ENCODE peak calls at places on chromosomes 16 and 17, in five cellular contexts. A is IMR-90, C is H1, Q is neuronal stem cell, Y is H9. S is an unnamed sample.

GRCh38 chr17:49361129-49361901 is 735 bp downstream of the ZNF652 start:
- DNase-seq in A (no peak), Q (no peak), C (no peak), Y (peak), S (peak)

GRCh38 chr16:11583889-11584565 is 2.7 kb downstream of the LITAF start:
- DNase-seq in Q (no peak), Y (no peak), A (no peak), C (no peak), S (peak)

GRCh38 chr16:59880626-59881025 is 1146.5 kb upstream of the GOT2 start:
- DNase-seq in C (no peak), Q (no peak), Y (no peak), A (no peak), S (no peak)

GRCh38 chr17:35432176-35433074 is at the start of gene SLFN12:
- DNase-seq in Q (peak), A (peak), C (peak), Y (peak), S (peak)

GRCh38 chr17:2449486-2449885 is 48.6 kb upstream of the MNT start:
- DNase-seq in C (no peak), Q (no peak), Y (no peak), A (peak), S (no peak)

GRCh38 chr16:75471723-75472634 is 7.5 kb upstream of the TMEM170A start:
- DNase-seq in C (no peak), Q (peak), A (peak), Y (peak), S (peak)

GRCh38 chr16:86899757-86900156 is 321.4 kb downstream of the FOXL1 start:
- DNase-seq in Q (no peak), C (no peak), A (peak), Y (no peak), S (no peak)

GRCh38 chr16:78519896-78520295 is 420.4 kb downstream of the WWOX start:
- DNase-seq in Y (no peak), A (no peak), Q (no peak), C (no peak), S (no peak)

GRCh38 chr16:48918520-48919258 is 308.7 kb upstream of the N4BP1 start:
- DNase-seq in Y (no peak), C (no peak), A (no peak), Q (no peak), S (no peak)

GRCh38 chr16:57899771-57900661 is 70.9 kb downstream of the CNGB1 start:
- DNase-seq in C (no peak), A (peak), Q (peak), Y (peak), S (peak)

GRCh38 chr17:73650147-73650546 is 5.9 kb upstream of the SDK2 start:
- DNase-seq in Y (peak), C (no peak), Q (no peak), A (no peak), S (no peak)

GRCh38 chr16:31700530-31701388 is 172.8 kb upstream of the ZNF267 start:
- DNase-seq in A (peak), Q (peak), Y (no peak), C (no peak), S (peak)

GRCh38 chr16:82580293-82580900 is 46.4 kb upstream of the CDH13 start:
- DNase-seq in Q (no peak), A (no peak), C (no peak), Y (no peak), S (no peak)

GRCh38 chr16:82621796-82622195 is 5.0 kb upstream of the CDH13 start:
- DNase-seq in Q (no peak), A (no peak), C (no peak), Y (no peak), S (no peak)

GRCh38 chr16:74035816-74036215 is 260.8 kb upstream of the PSMD7 start:
- DNase-seq in C (no peak), Q (no peak), A (peak), Y (no peak), S (no peak)

GRCh38 chr16:1122031-1122765 is 26.2 kb upstream of the C1QTNF8 start:
- DNase-seq in Y (no peak), A (no peak), Q (no peak), C (no peak), S (no peak)

GRCh38 chr17:19386276-19386863 is 620 bp downstream of the MFAP4 start:
- DNase-seq in Y (no peak), C (no peak), A (peak), Q (no peak), S (peak)

GRCh38 chr16:22306788-22307187 is 9.6 kb downstream of the POLR3E start:
- DNase-seq in C (no peak), A (no peak), Q (no peak), Y (no peak), S (no peak)

GRCh38 chr17:73261952-73262675 is 434 bp upstream of the CPSF4L start:
- DNase-seq in Q (peak), C (peak), A (no peak), Y (no peak), S (no peak)

GRCh38 chr17:14374268-14374667 is 73.4 kb downstream of the HS3ST3B1 start:
- DNase-seq in A (no peak), Y (no peak), C (no peak), Q (no peak), S (no peak)

GRCh38 chr17:59428896-59429460 is 97.5 kb downstream of the YPEL2 start:
- DNase-seq in A (no peak), Y (no peak), Q (no peak), C (no peak), S (no peak)

GRCh38 chr17:59432657-59433056 is 101.2 kb downstream of the YPEL2 start:
- DNase-seq in Q (no peak), C (no peak), Y (no peak), A (no peak), S (no peak)

GRCh38 chr17:59434429-59434828 is 103.0 kb downstream of the YPEL2 start:
- DNase-seq in A (no peak), Q (no peak), Y (no peak), C (no peak), S (no peak)

GRCh38 chr17:59427996-59428395 is 96.5 kb downstream of the YPEL2 start:
- DNase-seq in Q (no peak), Y (no peak), A (no peak), C (no peak), S (peak)

GRCh38 chr17:59431606-59432005 is 100.2 kb downstream of the YPEL2 start:
- DNase-seq in C (no peak), A (peak), Q (no peak), Y (no peak), S (peak)
- H3K4ac ChIP-seq in C (no peak), A (no peak), Q (no peak), Y (no peak), S (no peak)

GRCh38 chr17:58402047-58402446 is 15.3 kb downstream of the RNF43 start:
- DNase-seq in A (no peak), Y (no peak), C (no peak), Q (no peak), S (peak)
- H2BK15ac ChIP-seq in A (no peak), Y (no peak), C (no peak), Q (no peak), S (no peak)

GRCh38 chr17:40935624-40936023 is 1.8 kb downstream of the KRT23 start:
- DNase-seq in A (peak), C (no peak), Q (no peak), Y (no peak), S (peak)

GRCh38 chr17:40938981-40939380 is 1.5 kb upstream of the KRT23 start:
- DNase-seq in C (no peak), Y (no peak), Q (no peak), A (peak), S (no peak)

GRCh38 chr17:40936976-40937375 is 470 bp downstream of the KRT23 start:
- DNase-seq in A (no peak), Q (no peak), C (no peak), Y (peak), S (no peak)

GRCh38 chr17:40937384-40937819 is at the start of gene KRT23:
- DNase-seq in C (no peak), Q (no peak), A (no peak), Y (peak), S (no peak)

GRCh38 chr17:40936437-40936971 is 942 bp downstream of the KRT23 start:
- DNase-seq in A (no peak), Y (no peak), Q (no peak), C (no peak), S (no peak)
- H2AFZ ChIP-seq in A (no peak), Y (no peak), Q (no peak), C (peak), S (no peak)

DNA sequence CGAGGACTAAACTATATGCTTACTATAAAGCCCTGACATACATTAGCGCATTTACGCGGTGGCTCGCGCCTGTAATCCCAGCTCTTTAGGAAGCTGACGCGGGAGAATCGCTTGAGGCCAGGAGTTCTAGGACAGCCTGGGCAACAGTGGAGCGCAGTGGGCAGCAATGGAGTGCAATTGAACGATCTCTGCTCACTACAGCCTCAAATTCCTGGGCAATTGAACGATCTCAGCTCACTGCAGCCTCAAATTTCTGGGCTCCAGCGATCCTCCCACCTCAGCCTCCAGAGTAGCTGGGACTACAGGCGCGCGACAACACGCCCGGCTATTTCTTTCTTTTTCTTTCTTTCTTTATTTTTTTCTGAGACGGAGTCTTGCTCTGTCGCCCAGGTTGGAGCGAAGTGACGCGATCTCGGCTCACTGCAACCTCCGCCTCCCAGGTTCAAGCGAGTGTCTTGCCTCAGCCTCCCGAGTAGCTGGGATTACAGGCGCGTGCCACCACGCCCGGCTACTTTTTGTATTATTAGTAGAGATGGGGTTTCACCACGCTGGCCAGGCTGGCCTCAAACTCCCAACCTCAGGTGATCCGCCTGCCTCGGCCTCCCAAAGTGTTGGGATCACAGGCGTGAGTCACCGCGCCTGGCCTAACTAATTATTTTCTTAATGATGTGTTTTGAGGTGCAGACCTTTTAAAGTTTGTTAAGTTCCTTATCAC is 506 bp upstream of the COG7 start:
- DNase-seq in Q (no peak), A (no peak), Y (no peak), C (no peak), S (no peak)
- H3K4ac ChIP-seq in Q (no peak), A (peak), Y (no peak), C (no peak), S (no peak)

GRCh38 chr17:59829217-59830006 is 63.3 kb downstream of the TUBD1 start:
- DNase-seq in Q (no peak), C (no peak), A (peak), Y (no peak), S (peak)
- H2BK15ac ChIP-seq in Q (no peak), C (no peak), A (peak), Y (no peak), S (no peak)

GRCh38 chr17:57774872-57775271 is 29.8 kb upstream of the CCDC182 start:
- DNase-seq in Q (no peak), Y (peak), C (no peak), A (no peak), S (no peak)
- H2AFZ ChIP-seq in Q (no peak), Y (no peak), C (no peak), A (no peak), S (no peak)